ENCODE peak calls at places on chromosomes 11 and 22, in eight cellular contexts. E, D, O, M, Y, A, S and Z are unnamed samples. For H3K4me1, the result is how much of the 10 kb centered on the place peaks cover.

GRCh38 chr11:5476184-5476819 is 12.2 kb upstream of the OR52D1 start:
- DNase-seq in E (peak), Y (no peak), D (peak), M (no peak), O (peak), A (peak), S (no peak), Z (peak)

GRCh38 chr11:26947904-26948639 is 45.8 kb upstream of the FIBIN start:
- DNase-seq in A (peak), S (no peak), D (no peak), M (no peak), O (no peak), E (peak), Y (no peak), Z (no peak)

GRCh38 chr11:68099474-68100405 is 21.4 kb downstream of the CHKA start:
- DNase-seq in M (no peak), A (no peak), D (peak), O (no peak), Y (no peak), E (peak), S (peak), Z (no peak)

GRCh38 chr22:28799125-28799833 is 1.1 kb downstream of the XBP1 start:
- DNase-seq in M (no peak), S (peak), D (peak), A (peak), E (peak), O (peak), Y (peak), Z (peak)

GRCh38 chr22:37453696-37454095 is 26.4 kb upstream of the ELFN2 start:
- DNase-seq in Y (no peak), M (no peak), E (no peak), D (no peak), S (no peak), O (no peak), A (no peak), Z (no peak)

GRCh38 chr11:123268118-123268517 is 73.1 kb upstream of the CLMP start:
- DNase-seq in O (no peak), S (no peak), Y (no peak), M (no peak), A (no peak), E (no peak), D (no peak), Z (no peak)

GRCh38 chr11:75721852-75722668 is 4.4 kb downstream of the MOGAT2 start:
- DNase-seq in E (no peak), Y (no peak), A (no peak), M (no peak), D (no peak), O (no peak), S (no peak), Z (no peak)

GRCh38 chr11:112318193-112318592 is 57.5 kb upstream of the PLET1 start:
- DNase-seq in M (no peak), A (peak), D (no peak), E (peak), S (no peak), Y (no peak), O (peak), Z (no peak)

GRCh38 chr22:41561335-41561734 is 525 bp downstream of the CSDC2 start:
- DNase-seq in A (peak), Y (no peak), S (no peak), D (peak), M (no peak), E (peak), O (no peak), Z (no peak)

GRCh38 chr11:123362941-123363340 is 67.1 kb upstream of the GRAMD1B start:
- DNase-seq in M (no peak), D (no peak), S (no peak), Y (no peak), E (no peak), A (no peak), O (no peak), Z (no peak)

GRCh38 chr11:65558002-65558784 is at the start of gene LTBP3:
- DNase-seq in E (peak), O (peak), M (no peak), Y (peak), S (peak), D (peak), A (peak), Z (peak)
- H3K4me3 ChIP-seq in E (peak), O (peak), M (peak), Y (peak), S (peak), D (peak), A (peak), Z (peak)

GRCh38 chr11:103964390-103964789 is 72.0 kb upstream of the DDI1 start:
- DNase-seq in E (no peak), S (no peak), M (no peak), A (no peak), Y (no peak), O (no peak), D (no peak), Z (no peak)

GRCh38 chr11:103958475-103959215 is 77.8 kb upstream of the DDI1 start:
- DNase-seq in S (no peak), D (no peak), M (no peak), O (no peak), Y (no peak), E (no peak), A (no peak), Z (no peak)

GRCh38 chr11:103953797-103954495 is 82.5 kb upstream of the DDI1 start:
- DNase-seq in S (no peak), M (no peak), E (no peak), Y (no peak), D (no peak), O (no peak), A (no peak), Z (no peak)

GRCh38 chr11:103961010-103961409 is 75.4 kb upstream of the DDI1 start:
- DNase-seq in E (peak), M (no peak), S (no peak), A (no peak), D (no peak), O (peak), Y (no peak), Z (no peak)

DNA sequence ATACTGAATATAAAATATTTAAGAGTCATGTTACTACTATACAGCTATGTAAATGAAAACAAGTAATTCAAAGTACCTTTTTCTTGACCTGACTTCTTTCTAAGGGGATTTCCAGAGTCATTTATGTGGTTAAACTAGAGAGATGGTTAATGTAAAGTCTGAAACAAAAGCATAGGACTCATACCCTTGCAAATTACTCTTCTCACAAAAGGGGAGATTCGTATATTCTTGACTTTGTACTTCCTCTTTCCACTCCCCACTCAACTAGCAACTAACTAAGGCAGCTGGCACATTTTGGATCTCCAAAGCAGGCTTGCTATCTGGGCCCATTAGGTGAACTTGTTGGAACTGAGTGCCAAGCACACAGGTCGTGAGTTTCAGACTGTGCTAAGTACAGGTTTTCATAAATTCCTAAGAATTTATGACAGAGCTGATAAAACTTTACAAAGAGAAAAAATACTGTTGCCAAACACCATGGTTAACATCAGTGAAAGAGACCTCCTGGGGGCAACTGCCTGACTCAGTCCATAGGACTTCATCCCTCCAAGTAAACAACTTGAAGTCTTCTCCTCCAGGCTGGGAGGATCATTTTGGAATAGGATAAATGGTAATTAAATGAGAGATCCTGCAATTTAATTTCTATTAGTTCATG is 77.0 kb upstream of the DDI1 start:
- DNase-seq in S (no peak), O (peak), E (peak), A (peak), D (no peak), M (no peak), Y (no peak), Z (no peak)
- H3K4me1 ChIP-seq in S (under half), O (under half), E (under half), A (under half), D (under half), M (under half), Y (under half), Z (under half)

DNA sequence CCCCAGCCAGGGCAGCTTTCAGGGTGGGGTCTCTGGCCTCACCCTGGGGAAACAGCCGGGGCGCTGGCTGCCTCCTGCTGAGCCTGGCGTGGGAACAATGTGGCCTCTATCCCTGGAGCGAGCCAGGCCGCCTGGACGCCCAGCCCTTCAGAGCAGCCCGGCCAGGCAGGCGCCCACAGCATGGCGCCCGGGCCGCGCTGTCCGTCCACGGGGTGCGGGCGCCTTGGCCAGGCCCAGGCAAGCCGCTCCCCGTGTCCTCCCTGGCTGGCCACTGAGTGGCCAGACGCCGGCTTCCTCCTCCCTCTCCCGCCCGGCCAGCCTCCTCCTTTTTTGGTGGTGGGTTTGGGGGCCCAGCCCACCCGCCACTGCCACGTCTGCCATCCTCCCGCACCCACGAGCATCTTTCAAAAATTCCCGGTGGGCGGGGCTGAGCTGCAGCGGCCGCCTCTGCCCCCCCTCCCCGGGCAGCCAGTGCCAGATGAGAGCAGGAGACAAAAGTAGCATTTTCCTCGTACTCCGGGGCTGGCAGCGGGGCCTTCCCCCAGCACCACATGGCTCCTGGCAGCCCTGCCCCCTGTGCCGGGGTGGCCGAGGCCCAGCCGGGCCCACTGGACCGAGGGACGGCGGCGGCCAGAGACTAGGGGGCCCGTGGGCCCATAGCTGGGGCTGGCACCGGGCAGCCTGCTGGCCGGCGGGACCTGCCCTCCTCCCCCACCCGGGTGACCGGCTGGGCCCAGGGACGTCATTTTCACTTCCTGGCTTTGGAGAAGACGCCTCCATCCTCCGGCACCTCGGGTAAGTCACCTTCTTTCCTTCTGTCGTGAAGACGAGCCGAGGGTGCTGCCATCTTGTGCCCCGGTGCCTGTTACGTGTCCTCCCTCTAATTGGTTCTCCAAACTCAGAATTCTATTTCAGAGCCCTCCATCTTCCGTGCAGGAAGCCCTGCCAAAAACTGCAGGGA is 70.2 kb upstream of the PPARA start:
- DNase-seq in O (peak), A (no peak), Y (no peak), D (peak), M (no peak), E (peak), S (peak), Z (no peak)
- H3K4me3 ChIP-seq in O (peak), A (peak), Y (no peak), D (peak), M (peak), E (peak), S (peak), Z (no peak)

GRCh38 chr11:61144511-61145179 is 16.6 kb downstream of the VPS37C start:
- DNase-seq in M (no peak), Y (no peak), S (peak), O (no peak), A (no peak), D (no peak), E (no peak), Z (no peak)
- H3K4me1 ChIP-seq in M (under half), Y (under half), S (half or more), O (under half), A (under half), D (under half), E (under half), Z (under half)

DNA sequence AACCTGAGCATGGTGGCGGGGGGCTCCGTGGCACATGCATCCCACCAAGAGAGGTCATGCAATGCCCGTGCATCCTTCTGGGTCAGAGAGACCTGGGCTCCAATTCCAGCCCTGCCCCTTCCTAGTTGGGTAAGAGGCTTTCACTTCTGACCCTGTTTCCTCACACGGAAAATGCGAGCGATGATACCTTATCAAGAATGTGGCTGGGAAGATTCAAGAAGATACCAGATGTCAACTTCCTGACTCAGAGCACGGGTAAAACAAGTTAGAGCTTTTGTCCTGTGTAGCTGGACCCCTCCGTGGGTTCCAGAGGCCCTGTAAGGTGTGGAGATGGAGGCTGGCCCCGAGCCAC is 8.7 kb upstream of the DGKZ start:
- DNase-seq in A (no peak), O (no peak), Y (no peak), S (no peak), D (no peak), M (no peak), E (no peak), Z (no peak)
- H3K4me3 ChIP-seq in A (peak), O (no peak), Y (no peak), S (peak), D (no peak), M (peak), E (no peak), Z (no peak)

GRCh38 chr11:118438314-118438931 is 2.1 kb downstream of the KMT2A start:
- DNase-seq in M (no peak), S (no peak), D (peak), A (peak), O (peak), E (peak), Y (peak), Z (peak)
- H3K4me1 ChIP-seq in M (under half), S (half or more), D (under half), A (under half), O (under half), E (under half), Y (half or more), Z (under half)

GRCh38 chr22:20156042-20156389 is 5.2 kb upstream of the CCDC188 start:
- DNase-seq in A (no peak), M (no peak), E (no peak), D (no peak), S (no peak), Y (no peak), O (no peak), Z (no peak)

GRCh38 chr22:20156611-20157415 is 6.0 kb upstream of the CCDC188 start:
- DNase-seq in O (peak), A (peak), M (peak), Y (peak), E (peak), D (peak), S (peak), Z (peak)

GRCh38 chr22:20153945-20154344 is 3.1 kb upstream of the CCDC188 start:
- DNase-seq in Y (no peak), O (no peak), M (no peak), D (no peak), S (no peak), E (no peak), A (no peak), Z (no peak)

GRCh38 chr22:20154602-20155183 is 3.8 kb upstream of the CCDC188 start:
- DNase-seq in O (no peak), Y (no peak), S (no peak), A (no peak), D (no peak), M (no peak), E (no peak), Z (no peak)

DNA sequence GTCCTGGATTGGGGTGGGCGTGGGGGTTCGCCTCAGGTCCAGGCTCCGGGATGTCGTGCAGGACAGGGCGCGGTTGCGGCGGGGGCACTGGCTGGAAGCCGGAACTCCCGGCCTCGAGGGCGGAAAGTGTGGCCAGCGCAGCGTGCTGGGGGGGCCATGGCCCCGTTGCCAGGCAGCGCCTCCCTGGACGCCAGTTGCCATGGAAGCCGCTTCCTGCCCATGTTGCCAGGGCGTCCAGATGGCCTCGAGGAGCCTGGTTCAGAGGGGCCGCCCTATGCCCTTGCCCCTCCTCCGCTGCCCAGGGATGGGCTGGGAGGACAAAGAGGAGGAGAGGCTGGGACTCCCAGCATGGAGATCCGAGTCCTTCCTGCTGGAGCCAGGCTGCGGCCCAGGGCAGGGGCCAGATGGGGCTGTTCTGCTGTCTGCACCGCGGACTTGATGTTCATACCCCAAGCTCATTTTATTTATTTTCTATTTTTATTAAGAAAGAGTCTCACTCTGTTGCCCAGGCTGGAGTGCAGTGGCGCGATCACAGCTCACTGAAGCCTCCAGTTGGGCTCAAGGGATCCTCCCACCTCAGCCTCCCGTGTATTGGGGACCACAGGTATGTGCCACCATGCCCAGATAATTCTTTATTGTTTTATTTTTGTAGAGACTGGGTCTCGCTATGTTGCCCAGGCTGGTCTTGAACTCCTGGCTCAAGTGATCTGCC is 4.6 kb upstream of the CCDC188 start:
- DNase-seq in E (peak), M (no peak), Y (no peak), O (no peak), S (peak), A (peak), D (no peak), Z (no peak)
- H3K4me3 ChIP-seq in E (no peak), M (peak), Y (no peak), O (no peak), S (peak), A (no peak), D (no peak), Z (no peak)

DNA sequence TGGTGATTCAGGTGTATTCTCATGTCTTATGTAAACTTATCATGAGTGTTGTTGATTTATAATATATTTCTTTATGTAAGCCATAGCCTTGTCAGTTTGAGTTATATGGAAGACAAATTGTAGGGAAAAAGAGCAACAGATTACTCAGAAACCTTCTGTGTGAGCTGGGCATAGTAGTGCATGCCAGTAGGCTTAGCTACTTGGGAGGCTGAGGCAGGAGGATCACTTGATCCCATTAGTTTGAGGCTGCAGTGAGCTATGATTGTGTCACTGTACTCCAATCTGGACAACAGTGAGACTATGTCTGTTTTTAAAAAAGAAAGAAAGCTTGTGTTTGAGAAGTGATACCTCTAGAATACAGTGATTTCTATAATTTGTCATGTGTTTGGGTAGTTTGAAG is 2.2 kb upstream of the RAB30 start:
- DNase-seq in O (no peak), E (no peak), D (no peak), S (no peak), Y (no peak), A (no peak), M (no peak), Z (no peak)
- H3K4me1 ChIP-seq in O (under half), E (under half), D (under half), S (under half), Y (half or more), A (under half), M (under half), Z (under half)

DNA sequence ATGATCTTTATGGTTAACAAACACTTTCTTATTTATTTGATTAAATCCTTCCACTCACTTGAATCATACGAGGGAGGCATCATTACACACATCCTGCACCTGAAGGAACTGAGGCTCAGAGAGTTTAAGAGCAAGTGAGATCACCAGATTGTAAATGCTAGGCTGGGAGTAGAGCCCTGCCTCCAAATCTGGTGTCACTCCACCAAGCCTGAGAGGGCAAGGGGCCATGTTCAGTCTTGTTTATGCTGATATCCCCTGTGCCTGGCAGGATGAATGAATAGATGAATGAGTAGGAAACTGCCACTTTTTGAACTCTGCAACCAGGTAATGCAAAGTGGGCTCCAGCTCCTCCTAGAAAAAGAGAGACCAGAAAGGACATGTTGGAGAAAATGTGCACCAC is 59.1 kb downstream of the RASSF10 start:
- DNase-seq in S (no peak), A (no peak), Y (no peak), M (no peak), D (no peak), E (no peak), O (no peak), Z (no peak)
- H3K4me3 ChIP-seq in S (no peak), A (no peak), Y (no peak), M (no peak), D (no peak), E (no peak), O (no peak), Z (no peak)

GRCh38 chr22:38698407-38699094 is 2.2 kb downstream of the JOSD1 start:
- DNase-seq in Y (peak), M (no peak), A (no peak), E (no peak), S (no peak), D (no peak), O (no peak), Z (no peak)
- H3K4me1 ChIP-seq in Y (half or more), M (half or more), A (under half), E (under half), S (half or more), D (under half), O (half or more), Z (under half)